ENCODE peak calls at places on chromosomes 5 and 9, in ten cellular contexts. Y is esophagus squamous epithelium, A is lower leg skin, H is A549, J is NB4, P is breast epithelium, B is heart left ventricle, I is IMR-90, C is Peyer's patch, X is HCT116. D is an unnamed sample.

GRCh38 chr9:75238311-75238976 is 150.1 kb downstream of the OSTF1 start:
- DNase-seq in Y (no peak), A (peak; percentile 44), H (peak; percentile 65), J (peak; percentile 49), P (no peak), B (no peak), I (peak; percentile 68), C (peak; percentile 56), X (peak; percentile 62), D (peak; percentile 18)

GRCh38 chr9:2630158-2630557 is 8.6 kb downstream of the VLDLR start:
- DNase-seq in Y (no peak), A (no peak), H (no peak), J (no peak), P (no peak), B (no peak), I (no peak), C (no peak), X (no peak), D (no peak)

GRCh38 chr5:169944922-169945675 is 35.2 kb downstream of the INSYN2B start:
- DNase-seq in Y (no peak), A (no peak), H (no peak), J (no peak), P (no peak), B (no peak), I (peak; percentile 21), C (no peak), X (no peak), D (no peak)

GRCh38 chr5:81945867-81946266 is 26.0 kb upstream of the ATG10 start:
- DNase-seq in Y (no peak), A (no peak), H (no peak), J (no peak), P (no peak), B (no peak), I (no peak), C (no peak), X (no peak), D (no peak)

GRCh38 chr9:137085918-137086530 is 761 bp upstream of the MAN1B1 start:
- DNase-seq in Y (no peak), A (no peak), H (peak; percentile 48), J (no peak), P (peak; percentile 71), B (peak; percentile 70), I (no peak), C (peak; percentile 74), X (no peak), D (no peak)

GRCh38 chr9:441131-441530 is 226.5 kb downstream of the DOCK8 start:
- DNase-seq in Y (no peak), A (no peak), H (no peak), J (no peak), P (no peak), B (no peak), I (no peak), C (no peak), X (no peak), D (no peak)

GRCh38 chr9:69460002-69460401 is 135.0 kb downstream of the ENTREP1 start:
- DNase-seq in Y (no peak), A (peak; percentile 3), H (no peak), J (no peak), P (no peak), B (no peak), I (no peak), C (no peak), X (no peak), D (no peak)

GRCh38 chr5:97009212-97009898 is 73.5 kb downstream of the LNPEP start:
- DNase-seq in Y (no peak), A (no peak), H (no peak), J (peak; percentile 84), P (no peak), B (no peak), I (no peak), C (no peak), X (no peak), D (no peak)

GRCh38 chr5:110510146-110510545 is 216.3 kb downstream of the TMEM232 start:
- DNase-seq in Y (no peak), A (no peak), H (no peak), J (no peak), P (no peak), B (no peak), I (no peak), C (no peak), X (no peak), D (no peak)

GRCh38 chr9:135320943-135321342 is 158.6 kb upstream of the PPP1R26 start:
- DNase-seq in Y (no peak), A (no peak), H (no peak), J (no peak), P (peak; percentile 36), B (no peak), I (no peak), C (peak; percentile 39), X (no peak), D (no peak)

GRCh38 chr5:74042559-74043357 is 416.8 kb downstream of the ARHGEF28 start:
- DNase-seq in Y (no peak), A (no peak), H (peak; percentile 50), J (no peak), P (no peak), B (no peak), I (peak; percentile 81), C (no peak), X (no peak), D (no peak)

GRCh38 chr5:39164016-39164415 is 55.3 kb downstream of the FYB1 start:
- DNase-seq in Y (no peak), A (no peak), H (no peak), J (peak; percentile 15), P (no peak), B (no peak), I (no peak), C (no peak), X (no peak), D (no peak)

GRCh38 chr9:32177389-32177788 is 207.1 kb upstream of the ACO1 start:
- DNase-seq in Y (no peak), A (no peak), H (no peak), J (no peak), P (no peak), B (no peak), I (no peak), C (no peak), X (no peak), D (no peak)

GRCh38 chr5:31213676-31214638 is 20.5 kb downstream of the CDH6 start:
- DNase-seq in Y (no peak), A (no peak), H (no peak), J (no peak), P (no peak), B (no peak), I (no peak), C (no peak), X (no peak), D (no peak)

GRCh38 chr9:107172979-107173347 is 110.1 kb upstream of the RAD23B start:
- DNase-seq in Y (no peak), A (no peak), H (no peak), J (no peak), P (no peak), B (no peak), I (no peak), C (no peak), X (no peak), D (no peak)

DNA sequence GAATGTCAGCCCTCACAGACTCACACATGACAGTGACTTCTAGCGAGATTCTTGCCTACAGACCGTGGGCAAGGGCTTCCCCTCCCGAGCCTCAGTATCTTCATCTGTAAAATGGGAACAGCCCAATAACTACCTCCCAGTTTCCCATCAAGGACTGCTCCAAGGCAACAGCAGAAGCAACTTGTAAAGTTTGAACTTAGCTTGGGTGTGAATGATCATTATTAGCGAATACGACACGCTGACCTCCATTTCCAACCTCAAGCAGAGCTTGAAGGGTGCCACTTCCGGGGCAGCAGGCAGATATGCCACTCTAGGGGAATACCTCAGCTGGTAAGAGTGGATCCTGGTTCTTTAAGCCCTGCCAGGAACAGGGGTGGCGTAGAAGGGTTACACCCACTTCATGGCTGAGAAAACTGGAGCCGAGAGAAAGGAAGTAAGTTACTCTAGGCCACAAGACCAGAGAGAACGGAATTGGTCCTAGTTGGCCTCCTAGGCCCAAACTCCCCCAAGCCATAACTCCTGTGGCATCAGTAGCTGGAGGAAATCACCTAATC is 2.0 kb downstream of the RNF44 start:
- DNase-seq in Y (no peak), A (no peak), H (peak; percentile 45), J (peak; percentile 78), P (no peak), B (peak; percentile 39), I (peak; percentile 24), C (peak; percentile 63), X (no peak), D (no peak)
- TF ChIP-seq POLR2A in Y (peak; percentile 22), A (no peak), H (no peak), J (peak; percentile 68), P (no peak), B (no peak), I (no peak), C (peak; percentile 55), X (no peak), D (peak; percentile 76)

GRCh38 chr5:179822444-179822990 is 1.8 kb downstream of the SQSTM1 start:
- DNase-seq in Y (no peak), A (no peak), H (no peak), J (no peak), P (no peak), B (peak; percentile 26), I (no peak), C (peak; percentile 49), X (no peak), D (no peak)
- TF ChIP-seq POLR2A in Y (no peak), A (no peak), H (peak; percentile 21), J (no peak), P (no peak), B (no peak), I (no peak), C (no peak), X (no peak), D (no peak)

GRCh38 chr9:127279717-127280285 is 15.2 kb downstream of the GARNL3 start:
- DNase-seq in Y (no peak), A (no peak), H (no peak), J (no peak), P (no peak), B (no peak), I (no peak), C (no peak), X (no peak), D (no peak)

GRCh38 chr9:127277099-127277498 is 12.5 kb downstream of the GARNL3 start:
- DNase-seq in Y (no peak), A (no peak), H (no peak), J (no peak), P (no peak), B (no peak), I (no peak), C (no peak), X (no peak), D (no peak)

GRCh38 chr9:127280880-127281660 is 16.5 kb downstream of the GARNL3 start:
- DNase-seq in Y (no peak), A (no peak), H (no peak), J (no peak), P (no peak), B (peak; percentile 42), I (no peak), C (no peak), X (no peak), D (no peak)

GRCh38 chr9:127277770-127278169 is 13.2 kb downstream of the GARNL3 start:
- DNase-seq in Y (no peak), A (no peak), H (no peak), J (no peak), P (no peak), B (no peak), I (no peak), C (no peak), X (no peak), D (no peak)

GRCh38 chr9:127278372-127278771 is 13.8 kb downstream of the GARNL3 start:
- DNase-seq in Y (no peak), A (no peak), H (no peak), J (no peak), P (no peak), B (no peak), I (no peak), C (no peak), X (no peak), D (no peak)
- TF ChIP-seq POLR2A in Y (no peak), A (no peak), H (no peak), J (no peak), P (no peak), B (no peak), I (no peak), C (no peak), X (no peak), D (no peak)

GRCh38 chr9:4547016-4547415 is 56.7 kb downstream of the SLC1A1 start:
- DNase-seq in Y (no peak), A (no peak), H (no peak), J (no peak), P (no peak), B (no peak), I (peak; percentile 37), C (no peak), X (no peak), D (no peak)
- TF ChIP-seq POLR2A in Y (no peak), A (no peak), H (no peak), J (no peak), P (no peak), B (no peak), I (no peak), C (no peak), X (no peak), D (no peak)